ENCODE peak calls at places on chromosome 20, in five cellular contexts. J is cardiac fibroblast, K is choroid plexus epithelial cell, P is sigmoid colon, X is ascending aorta. V is an unnamed sample.

GRCh38 chr20:58340853-58341252 is 31.3 kb downstream of the RAB22A start:
- DNase-seq in J (peak), K (no peak), P (no peak), X (no peak), V (no peak)

GRCh38 chr20:18985551-18985950 is 172.0 kb downstream of the SCP2D1 start:
- DNase-seq in J (no peak), K (no peak), P (no peak), X (no peak), V (no peak)

GRCh38 chr20:21609221-21609620 is 95.4 kb upstream of the NKX2-2 start:
- DNase-seq in J (no peak), K (no peak), P (no peak), X (no peak), V (peak)

GRCh38 chr20:22827916-22828315 is 207.2 kb upstream of the SSTR4 start:
- DNase-seq in J (no peak), K (no peak), P (no peak), X (no peak), V (no peak)

GRCh38 chr20:19453781-19454310 is 241.4 kb downstream of the SLC24A3 start:
- DNase-seq in J (no peak), K (no peak), P (no peak), X (no peak), V (no peak)

GRCh38 chr20:25315418-25316210 is 67.7 kb downstream of the PYGB start:
- DNase-seq in J (peak), K (peak), P (peak), X (no peak), V (no peak)

GRCh38 chr20:839626-840025 is 6.1 kb downstream of the FAM110A start:
- DNase-seq in J (no peak), K (no peak), P (no peak), X (no peak), V (no peak)

GRCh38 chr20:36408219-36408618 is 102.1 kb downstream of the DLGAP4 start:
- DNase-seq in J (peak), K (peak), P (no peak), X (no peak), V (no peak)

GRCh38 chr20:14721926-14722325 is 384.5 kb upstream of the FLRT3 start:
- DNase-seq in J (peak), K (no peak), P (no peak), X (no peak), V (no peak)
- TF ChIP-seq CTCF in J (no peak), K (no peak), P (no peak), X (no peak), V (no peak)

DNA sequence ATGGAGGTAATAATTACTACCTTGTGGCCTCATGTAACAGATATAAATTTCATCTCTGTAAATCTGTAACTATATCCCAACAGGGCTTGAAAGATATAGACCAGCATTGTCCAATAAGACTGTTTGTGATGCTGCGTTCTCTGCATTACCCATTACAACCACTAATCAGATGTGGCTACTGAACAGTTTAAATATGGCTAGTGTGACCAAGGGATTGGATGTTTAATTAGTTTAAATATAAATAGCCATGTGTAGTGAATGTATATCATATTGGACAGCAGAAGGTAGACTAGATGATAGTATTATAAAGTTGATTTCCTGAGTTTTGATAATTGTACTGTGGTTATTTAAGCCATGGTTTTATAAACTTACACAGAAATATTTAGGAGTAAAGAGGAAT is 27.8 kb upstream of the JAG1 start:
- DNase-seq in J (no peak), K (no peak), P (no peak), X (no peak), V (no peak)
- TF ChIP-seq CTCF in J (no peak), K (peak), P (no peak), X (no peak), V (no peak)

DNA sequence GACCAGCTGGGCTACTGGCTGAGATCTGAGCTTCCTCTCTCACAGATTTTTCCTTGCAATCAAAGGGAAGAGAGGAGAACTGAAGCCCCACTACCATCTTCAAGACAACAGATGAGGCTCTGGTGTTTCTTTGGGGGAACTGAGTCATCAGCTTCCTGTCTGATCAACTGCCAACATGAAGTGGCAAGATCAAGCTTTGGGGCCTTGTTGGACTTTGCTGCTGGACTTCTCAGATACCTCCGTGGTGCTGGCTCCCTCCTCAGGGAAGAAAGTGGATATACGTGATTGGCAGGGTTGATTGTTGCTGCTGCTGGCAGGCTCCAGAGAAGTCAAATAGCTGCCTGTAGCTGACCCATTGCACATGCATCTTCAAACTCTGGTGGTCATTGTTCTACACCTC is 3.6 kb upstream of the TOX2 start:
- DNase-seq in J (peak), K (peak), P (no peak), X (no peak), V (no peak)
- TF ChIP-seq CTCF in J (peak), K (peak), P (no peak), X (peak), V (no peak)

GRCh38 chr20:39070484-39071231 is 108.5 kb downstream of the DHX35 start:
- DNase-seq in J (peak), K (peak), P (no peak), X (no peak), V (peak)

GRCh38 chr20:39072132-39072531 is 110.0 kb downstream of the DHX35 start:
- DNase-seq in J (no peak), K (no peak), P (no peak), X (no peak), V (no peak)

GRCh38 chr20:39069976-39070375 is 107.8 kb downstream of the DHX35 start:
- DNase-seq in J (no peak), K (no peak), P (no peak), X (no peak), V (no peak)

GRCh38 chr20:39067526-39068216 is 105.5 kb downstream of the DHX35 start:
- DNase-seq in J (peak), K (peak), P (no peak), X (no peak), V (no peak)

DNA sequence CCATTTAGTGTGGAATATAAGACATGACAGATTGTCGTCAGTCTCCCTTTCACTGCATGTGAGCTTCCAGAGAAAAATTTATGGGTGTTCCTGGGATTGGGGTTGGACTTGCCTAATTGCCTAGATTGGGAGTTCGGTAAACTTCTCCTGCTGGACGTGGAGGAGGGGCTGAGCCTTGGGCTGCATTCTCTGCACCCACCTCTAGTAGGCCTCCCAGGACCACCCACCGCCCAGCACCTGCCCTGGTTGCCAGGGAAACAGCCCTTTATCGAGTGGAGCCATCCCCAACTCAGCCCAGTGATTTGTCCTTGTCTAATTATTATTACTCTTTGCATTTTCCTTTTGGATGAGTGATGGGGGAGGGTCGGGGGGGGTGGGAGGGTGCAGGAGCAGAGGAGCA is 104.3 kb downstream of the DHX35 start:
- DNase-seq in J (no peak), K (no peak), P (no peak), X (no peak), V (no peak)
- TF ChIP-seq CTCF in J (no peak), K (no peak), P (no peak), X (no peak), V (no peak)

DNA sequence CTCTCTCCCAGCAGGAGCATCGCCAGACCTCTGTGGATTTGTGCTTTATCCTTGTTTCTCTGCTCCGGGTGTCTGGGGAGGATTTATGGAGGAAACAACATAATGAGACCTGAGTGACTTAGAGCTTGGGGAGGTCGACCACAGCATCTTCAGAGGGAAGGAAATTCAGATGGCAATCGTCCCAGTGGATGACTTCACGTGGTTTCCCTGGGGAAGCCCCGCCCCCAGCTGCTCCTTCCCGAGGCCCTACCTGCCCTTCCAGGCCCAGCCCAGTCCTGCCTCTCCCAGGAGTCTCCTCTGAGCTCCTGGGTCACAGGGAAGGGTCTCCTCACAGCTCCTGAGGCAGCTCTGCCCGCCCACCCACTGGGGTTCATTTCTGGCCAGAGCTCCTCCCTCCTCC is 430.3 kb upstream of the SULF2 start:
- DNase-seq in J (no peak), K (no peak), P (no peak), X (no peak), V (no peak)
- TF ChIP-seq CTCF in J (no peak), K (no peak), P (no peak), X (no peak), V (no peak)

GRCh38 chr20:3353646-3354045 is 53.8 kb downstream of the DNAAF9 start:
- DNase-seq in J (no peak), K (no peak), P (no peak), X (no peak), V (no peak)

GRCh38 chr20:3360752-3361151 is 46.7 kb downstream of the DNAAF9 start:
- DNase-seq in J (no peak), K (no peak), P (no peak), X (no peak), V (no peak)

GRCh38 chr20:3354247-3354646 is 53.2 kb downstream of the DNAAF9 start:
- DNase-seq in J (no peak), K (no peak), P (no peak), X (no peak), V (no peak)

GRCh38 chr20:3364323-3365013 is 43.0 kb downstream of the DNAAF9 start:
- DNase-seq in J (no peak), K (no peak), P (no peak), X (no peak), V (no peak)

GRCh38 chr20:3358676-3359340 is 48.7 kb downstream of the DNAAF9 start:
- DNase-seq in J (no peak), K (no peak), P (no peak), X (no peak), V (no peak)
- TF ChIP-seq CTCF in J (no peak), K (no peak), P (no peak), X (no peak), V (no peak)

GRCh38 chr20:63957004-63957689 is 931 bp upstream of the UCKL1 start:
- DNase-seq in J (peak), K (peak), P (peak), X (no peak), V (peak)
- TF ChIP-seq CTCF in J (peak), K (peak), P (no peak), X (peak), V (peak)

GRCh38 chr20:43190332-43190953 is 737 bp upstream of the PTPRT start:
- DNase-seq in J (no peak), K (no peak), P (no peak), X (no peak), V (no peak)
- TF ChIP-seq CTCF in J (no peak), K (no peak), P (no peak), X (no peak), V (no peak)

GRCh38 chr20:16749573-16749972 is 1.4 kb downstream of the OTOR start:
- DNase-seq in J (no peak), K (no peak), P (no peak), X (no peak), V (no peak)
- TF ChIP-seq CTCF in J (no peak), K (peak), P (no peak), X (no peak), V (no peak)

GRCh38 chr20:51712501-51713212 is 55.5 kb downstream of the ATP9A start:
- DNase-seq in J (peak), K (peak), P (no peak), X (no peak), V (peak)
- TF ChIP-seq CTCF in J (peak), K (peak), P (no peak), X (peak), V (peak)

V was measured in adrenal gland.